ENCODE peak calls at places on chromosomes 5 and 9, in nine cellular contexts. R, T, F, I, Z, K, G, Y and L are unnamed samples.

GRCh38 chr5:175856408-175856807 is 15.0 kb upstream of the CPLX2 start:
- DNase-seq in R (no peak), T (no peak), F (no peak), I (no peak), Z (no peak), K (no peak), G (no peak), Y (no peak), L (no peak)

GRCh38 chr9:98654247-98654646 is 54.5 kb downstream of the GABBR2 start:
- DNase-seq in R (no peak), T (no peak), F (no peak), I (no peak), Z (no peak), K (no peak), G (no peak), Y (no peak), L (no peak)

GRCh38 chr9:18255158-18255629 is 218.8 kb upstream of the ADAMTSL1 start:
- DNase-seq in R (peak; percentile 82), T (peak; percentile 73), F (peak; percentile 91), I (peak; percentile 60), Z (peak; percentile 91), K (peak; percentile 59), G (peak; percentile 73), Y (peak; percentile 79), L (peak; percentile 80)

GRCh38 chr9:80435591-80435990 is 863.8 kb downstream of the TLE4 start:
- DNase-seq in R (no peak), T (no peak), F (no peak), I (no peak), Z (no peak), K (no peak), G (no peak), Y (no peak), L (no peak)

GRCh38 chr5:59483971-59484472 is 409.5 kb downstream of the PDE4D start:
- DNase-seq in R (no peak), T (no peak), F (peak; percentile 55), I (no peak), Z (no peak), K (no peak), G (no peak), Y (no peak), L (no peak)

GRCh38 chr5:1765141-1765879 is 34.3 kb downstream of the MRPL36 start:
- DNase-seq in R (no peak), T (no peak), F (no peak), I (no peak), Z (peak; percentile 33), K (no peak), G (no peak), Y (peak; percentile 36), L (no peak)

GRCh38 chr5:130104895-130105684 is 200.8 kb downstream of the CHSY3 start:
- DNase-seq in R (no peak), T (no peak), F (no peak), I (no peak), Z (no peak), K (no peak), G (no peak), Y (no peak), L (no peak)

GRCh38 chr5:57303985-57304384 is 130.1 kb downstream of the GPBP1 start:
- DNase-seq in R (no peak), T (no peak), F (peak; percentile 55), I (no peak), Z (no peak), K (no peak), G (no peak), Y (no peak), L (no peak)

GRCh38 chr5:67166460-67166871 is 30.1 kb downstream of the CD180 start:
- DNase-seq in R (no peak), T (no peak), F (no peak), I (peak; percentile 47), Z (no peak), K (peak; percentile 45), G (peak; percentile 31), Y (peak; percentile 89), L (peak; percentile 70)

GRCh38 chr9:1008256-1008655 is 31.8 kb downstream of the DMRT3 start:
- DNase-seq in R (peak; percentile 2), T (no peak), F (no peak), I (no peak), Z (no peak), K (no peak), G (no peak), Y (no peak), L (no peak)

GRCh38 chr5:18325431-18325830 is 691.2 kb downstream of the TAF11L14 start:
- DNase-seq in R (no peak), T (no peak), F (no peak), I (no peak), Z (no peak), K (no peak), G (no peak), Y (no peak), L (no peak)

GRCh38 chr9:85212209-85212608 is 529.5 kb downstream of the AGTPBP1 start:
- DNase-seq in R (no peak), T (no peak), F (no peak), I (no peak), Z (no peak), K (no peak), G (no peak), Y (no peak), L (no peak)

GRCh38 chr5:107607656-107608368 is 62.9 kb downstream of the EFNA5 start:
- DNase-seq in R (no peak), T (no peak), F (no peak), I (no peak), Z (no peak), K (no peak), G (no peak), Y (no peak), L (no peak)

GRCh38 chr5:11378462-11378861 is 525.8 kb downstream of the CTNND2 start:
- DNase-seq in R (no peak), T (no peak), F (no peak), I (no peak), Z (no peak), K (no peak), G (no peak), Y (no peak), L (no peak)

GRCh38 chr5:83877911-83878706 is 157.5 kb upstream of the HAPLN1 start:
- DNase-seq in R (peak; percentile 5), T (no peak), F (no peak), I (no peak), Z (no peak), K (no peak), G (no peak), Y (no peak), L (no peak)

GRCh38 chr9:96567203-96567700 is 52.4 kb downstream of the CDC14B start:
- DNase-seq in R (peak; percentile 34), T (no peak), F (no peak), I (peak; percentile 54), Z (no peak), K (peak; percentile 52), G (no peak), Y (no peak), L (peak; percentile 35)

GRCh38 chr9:12774861-12775367 is at the start of gene LURAP1L:
- DNase-seq in R (peak; percentile 85), T (peak; percentile 50), F (peak; percentile 85), I (peak; percentile 8), Z (no peak), K (peak; percentile 18), G (peak; percentile 76), Y (no peak), L (no peak)

GRCh38 chr9:79976501-79977444 is 405.0 kb downstream of the TLE4 start:
- DNase-seq in R (no peak), T (no peak), F (no peak), I (no peak), Z (no peak), K (no peak), G (no peak), Y (no peak), L (peak; percentile 22)

GRCh38 chr9:106733828-106734227 is 129.1 kb upstream of the ZNF462 start:
- DNase-seq in R (no peak), T (no peak), F (no peak), I (no peak), Z (no peak), K (no peak), G (no peak), Y (no peak), L (no peak)

GRCh38 chr5:113520429-113520828 is 6.9 kb downstream of the YTHDC2 start:
- DNase-seq in R (no peak), T (no peak), F (no peak), I (peak; percentile 24), Z (no peak), K (peak; percentile 17), G (no peak), Y (no peak), L (no peak)

GRCh38 chr9:123749580-123750202 is 180.2 kb downstream of the DENND1A start:
- DNase-seq in R (peak; percentile 33), T (no peak), F (peak; percentile 42), I (peak; percentile 61), Z (no peak), K (peak; percentile 28), G (no peak), Y (no peak), L (no peak)

DNA sequence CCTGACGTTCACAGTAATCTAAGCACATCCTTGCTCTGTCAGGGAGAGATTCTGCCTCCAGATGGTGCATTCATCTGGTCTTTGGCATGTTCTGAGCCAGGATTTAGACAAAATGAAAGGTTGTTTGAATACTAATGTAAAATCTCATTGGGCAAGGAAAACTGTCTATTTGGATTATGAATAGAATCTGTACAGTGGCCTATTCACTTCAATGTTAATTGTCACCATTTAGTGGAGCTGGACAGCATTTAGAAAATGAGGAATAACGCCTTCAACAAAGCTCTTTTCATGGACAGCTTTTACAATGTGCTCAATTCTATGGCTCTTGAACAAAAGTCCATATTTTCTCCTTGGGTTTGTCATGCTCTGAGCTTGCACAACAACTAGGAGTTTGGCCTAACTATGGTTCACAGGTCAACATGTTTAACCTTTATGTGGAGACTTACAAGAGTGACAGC is 28.9 kb downstream of the ARHGEF28 start:
- DNase-seq in R (no peak), T (no peak), F (no peak), I (no peak), Z (no peak), K (no peak), G (no peak), Y (no peak), L (no peak)
- TF ChIP-seq CTCF in R (no peak), T (no peak), F (no peak), I (no peak), Z (no peak), K (no peak), G (no peak), Y (no peak), L (no peak)

GRCh38 chr5:29296548-29296947 is 1896.9 kb upstream of the CDH6 start:
- DNase-seq in R (no peak), T (no peak), F (no peak), I (no peak), Z (peak; percentile 49), K (no peak), G (no peak), Y (peak; percentile 28), L (no peak)
- TF ChIP-seq CTCF in R (no peak), T (no peak), F (no peak), I (no peak), Z (no peak), K (no peak), G (no peak), Y (no peak), L (no peak)

GRCh38 chr5:127028822-127029457 is 1.4 kb downstream of the MARCHF3 start:
- DNase-seq in R (peak; percentile 92), T (peak; percentile 40), F (no peak), I (no peak), Z (no peak), K (no peak), G (peak; percentile 13), Y (peak; percentile 50), L (no peak)
- TF ChIP-seq CTCF in R (peak; percentile 14), T (no peak), F (no peak), I (no peak), Z (no peak), K (no peak), G (no peak), Y (no peak), L (no peak)

GRCh38 chr9:90219548-90220118 is 423.0 kb downstream of the DIRAS2 start:
- DNase-seq in R (no peak), T (no peak), F (peak; percentile 75), I (peak; percentile 51), Z (peak; percentile 82), K (peak; percentile 48), G (peak; percentile 72), Y (peak; percentile 56), L (no peak)
- TF ChIP-seq CTCF in R (peak; percentile 33), T (no peak), F (peak; percentile 86), I (peak; percentile 58), Z (peak; percentile 63), K (peak; percentile 56), G (peak; percentile 79), Y (peak; percentile 48), L (no peak)